ENCODE peak calls at places on chromosomes 16 and 17, in ten cellular contexts. One of them, this sample, is unnamed.

GRCh38 chr17:71085238-71086033 is 916.1 kb downstream of the KCNJ2 start:
- DNase-seq in pancreas: no peak
- DNase-seq in left ventricle myocardium inferior: no peak
- DNase-seq in gastrocnemius medialis: no peak
- DNase-seq in psoas muscle: no peak
- DNase-seq in fibroblast of pulmonary artery: peak; percentile 10
- DNase-seq in thoracic aorta: no peak
- DNase-seq in CD4-positive, alpha-beta T cell: no peak
- DNase-seq in cardiac fibroblast: peak; percentile 25
- DNase-seq in prostate gland: no peak
- DNase-seq in this sample: no peak

GRCh38 chr17:418421-418751 is 65.8 kb upstream of the RPH3AL start:
- DNase-seq in pancreas: no peak
- DNase-seq in left ventricle myocardium inferior: no peak
- DNase-seq in gastrocnemius medialis: no peak
- DNase-seq in psoas muscle: no peak
- DNase-seq in fibroblast of pulmonary artery: no peak
- DNase-seq in thoracic aorta: no peak
- DNase-seq in CD4-positive, alpha-beta T cell: peak; percentile 49
- DNase-seq in cardiac fibroblast: no peak
- DNase-seq in prostate gland: no peak
- DNase-seq in this sample: no peak

GRCh38 chr16:47392114-47392513 is 68.7 kb downstream of the ITFG1 start:
- DNase-seq in pancreas: no peak
- DNase-seq in left ventricle myocardium inferior: no peak
- DNase-seq in gastrocnemius medialis: no peak
- DNase-seq in psoas muscle: no peak
- DNase-seq in fibroblast of pulmonary artery: no peak
- DNase-seq in thoracic aorta: no peak
- DNase-seq in CD4-positive, alpha-beta T cell: no peak
- DNase-seq in cardiac fibroblast: no peak
- DNase-seq in prostate gland: no peak
- DNase-seq in this sample: no peak

GRCh38 chr17:36942631-36943125 is 5.4 kb downstream of the LHX1 start:
- DNase-seq in pancreas: no peak
- DNase-seq in left ventricle myocardium inferior: no peak
- DNase-seq in gastrocnemius medialis: no peak
- DNase-seq in psoas muscle: no peak
- DNase-seq in fibroblast of pulmonary artery: no peak
- DNase-seq in thoracic aorta: no peak
- DNase-seq in CD4-positive, alpha-beta T cell: no peak
- DNase-seq in cardiac fibroblast: no peak
- DNase-seq in prostate gland: no peak
- DNase-seq in this sample: no peak

GRCh38 chr16:82583415-82583814 is 43.4 kb upstream of the CDH13 start:
- DNase-seq in pancreas: no peak
- DNase-seq in left ventricle myocardium inferior: no peak
- DNase-seq in gastrocnemius medialis: no peak
- DNase-seq in psoas muscle: no peak
- DNase-seq in fibroblast of pulmonary artery: no peak
- DNase-seq in thoracic aorta: no peak
- DNase-seq in CD4-positive, alpha-beta T cell: no peak
- DNase-seq in cardiac fibroblast: peak; percentile 8
- DNase-seq in prostate gland: no peak
- DNase-seq in this sample: no peak

GRCh38 chr16:87541004-87541881 is 48.4 kb upstream of the ZCCHC14 start:
- DNase-seq in pancreas: no peak
- DNase-seq in left ventricle myocardium inferior: peak; percentile 37
- DNase-seq in gastrocnemius medialis: no peak
- DNase-seq in psoas muscle: no peak
- DNase-seq in fibroblast of pulmonary artery: peak; percentile 66
- DNase-seq in thoracic aorta: peak; percentile 67
- DNase-seq in CD4-positive, alpha-beta T cell: no peak
- DNase-seq in cardiac fibroblast: peak; percentile 88
- DNase-seq in prostate gland: no peak
- DNase-seq in this sample: no peak

GRCh38 chr17:41773190-41773588 is 13.3 kb downstream of the JUP start:
- DNase-seq in pancreas: peak; percentile 76
- DNase-seq in left ventricle myocardium inferior: peak; percentile 78
- DNase-seq in gastrocnemius medialis: peak; percentile 62
- DNase-seq in psoas muscle: peak; percentile 55
- DNase-seq in fibroblast of pulmonary artery: peak; percentile 90
- DNase-seq in thoracic aorta: no peak
- DNase-seq in CD4-positive, alpha-beta T cell: no peak
- DNase-seq in cardiac fibroblast: peak; percentile 91
- DNase-seq in prostate gland: peak; percentile 89
- DNase-seq in this sample: no peak

GRCh38 chr16:65122974-65123845 is 1.3 kb upstream of the CDH11 start:
- DNase-seq in pancreas: no peak
- DNase-seq in left ventricle myocardium inferior: peak; percentile 64
- DNase-seq in gastrocnemius medialis: peak; percentile 18
- DNase-seq in psoas muscle: peak; percentile 62
- DNase-seq in fibroblast of pulmonary artery: peak; percentile 64
- DNase-seq in thoracic aorta: no peak
- DNase-seq in CD4-positive, alpha-beta T cell: no peak
- DNase-seq in cardiac fibroblast: peak; percentile 65
- DNase-seq in prostate gland: peak; percentile 33
- DNase-seq in this sample: no peak

DNA sequence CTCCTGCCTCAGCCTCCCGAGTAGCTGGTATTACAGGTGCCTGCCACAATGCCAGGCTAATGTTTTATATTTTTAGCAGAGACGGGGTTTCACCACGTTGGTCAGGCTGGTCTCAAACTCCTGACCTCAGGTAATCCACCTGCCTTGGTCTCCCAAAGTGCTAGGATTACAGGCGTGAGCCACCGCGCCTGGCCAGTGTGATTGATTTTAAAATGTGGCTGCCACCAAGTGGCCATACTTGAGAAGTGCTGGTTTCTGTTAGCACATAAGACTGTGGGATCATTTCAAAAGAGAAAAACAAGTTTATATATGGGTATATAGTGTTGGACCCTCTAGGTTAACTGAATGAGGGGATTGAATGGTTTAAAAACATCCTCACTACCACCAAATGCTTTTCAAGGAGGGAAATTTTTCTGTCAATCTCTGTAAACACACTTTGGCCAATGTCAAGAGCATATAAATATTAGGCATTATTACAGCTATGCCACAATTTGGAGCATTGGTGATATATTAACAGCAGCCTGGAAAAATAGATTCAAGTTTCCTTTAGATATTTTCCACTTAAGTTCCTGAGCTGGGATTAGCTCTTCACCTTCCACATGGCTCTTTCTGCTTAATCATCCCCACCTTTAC is 13.5 kb upstream of the DHRS13 start:
- DNase-seq in pancreas: no peak
- DNase-seq in left ventricle myocardium inferior: no peak
- DNase-seq in gastrocnemius medialis: peak; percentile 52
- DNase-seq in psoas muscle: no peak
- DNase-seq in fibroblast of pulmonary artery: peak; percentile 64
- DNase-seq in thoracic aorta: no peak
- DNase-seq in CD4-positive, alpha-beta T cell: peak; percentile 38
- DNase-seq in cardiac fibroblast: peak; percentile 60
- DNase-seq in prostate gland: peak; percentile 53
- DNase-seq in this sample: no peak
- TF ChIP-seq CTCF in pancreas: peak; percentile 34
- TF ChIP-seq CTCF in left ventricle myocardium inferior: peak; percentile 77
- TF ChIP-seq CTCF in gastrocnemius medialis: peak; percentile 72
- TF ChIP-seq CTCF in psoas muscle: peak; percentile 69
- TF ChIP-seq CTCF in fibroblast of pulmonary artery: peak; percentile 62
- TF ChIP-seq CTCF in thoracic aorta: peak; percentile 65
- TF ChIP-seq CTCF in CD4-positive, alpha-beta T cell: peak; percentile 85
- TF ChIP-seq CTCF in cardiac fibroblast: peak; percentile 58
- TF ChIP-seq CTCF in prostate gland: no peak
- TF ChIP-seq CTCF in this sample: peak; percentile 30

GRCh38 chr17:82213251-82214011 is 789 bp upstream of the CCDC57 start:
- DNase-seq in pancreas: no peak
- DNase-seq in left ventricle myocardium inferior: no peak
- DNase-seq in gastrocnemius medialis: peak; percentile 47
- DNase-seq in psoas muscle: peak; percentile 59
- DNase-seq in fibroblast of pulmonary artery: peak; percentile 82
- DNase-seq in thoracic aorta: no peak
- DNase-seq in CD4-positive, alpha-beta T cell: peak; percentile 49
- DNase-seq in cardiac fibroblast: peak; percentile 82
- DNase-seq in prostate gland: no peak
- DNase-seq in this sample: peak; percentile 53

GRCh38 chr17:82215095-82215971 is 2.7 kb upstream of the CCDC57 start:
- DNase-seq in pancreas: no peak
- DNase-seq in left ventricle myocardium inferior: no peak
- DNase-seq in gastrocnemius medialis: no peak
- DNase-seq in psoas muscle: no peak
- DNase-seq in fibroblast of pulmonary artery: no peak
- DNase-seq in thoracic aorta: no peak
- DNase-seq in CD4-positive, alpha-beta T cell: no peak
- DNase-seq in cardiac fibroblast: peak; percentile 5
- DNase-seq in prostate gland: no peak
- DNase-seq in this sample: no peak

GRCh38 chr17:82215972-82216300 is 3.3 kb upstream of the CCDC57 start:
- DNase-seq in pancreas: no peak
- DNase-seq in left ventricle myocardium inferior: no peak
- DNase-seq in gastrocnemius medialis: no peak
- DNase-seq in psoas muscle: no peak
- DNase-seq in fibroblast of pulmonary artery: no peak
- DNase-seq in thoracic aorta: no peak
- DNase-seq in CD4-positive, alpha-beta T cell: no peak
- DNase-seq in cardiac fibroblast: no peak
- DNase-seq in prostate gland: no peak
- DNase-seq in this sample: no peak

GRCh38 chr17:82214012-82214628 is 1.5 kb upstream of the CCDC57 start:
- DNase-seq in pancreas: no peak
- DNase-seq in left ventricle myocardium inferior: no peak
- DNase-seq in gastrocnemius medialis: no peak
- DNase-seq in psoas muscle: no peak
- DNase-seq in fibroblast of pulmonary artery: no peak
- DNase-seq in thoracic aorta: no peak
- DNase-seq in CD4-positive, alpha-beta T cell: no peak
- DNase-seq in cardiac fibroblast: no peak
- DNase-seq in prostate gland: no peak
- DNase-seq in this sample: no peak

DNA sequence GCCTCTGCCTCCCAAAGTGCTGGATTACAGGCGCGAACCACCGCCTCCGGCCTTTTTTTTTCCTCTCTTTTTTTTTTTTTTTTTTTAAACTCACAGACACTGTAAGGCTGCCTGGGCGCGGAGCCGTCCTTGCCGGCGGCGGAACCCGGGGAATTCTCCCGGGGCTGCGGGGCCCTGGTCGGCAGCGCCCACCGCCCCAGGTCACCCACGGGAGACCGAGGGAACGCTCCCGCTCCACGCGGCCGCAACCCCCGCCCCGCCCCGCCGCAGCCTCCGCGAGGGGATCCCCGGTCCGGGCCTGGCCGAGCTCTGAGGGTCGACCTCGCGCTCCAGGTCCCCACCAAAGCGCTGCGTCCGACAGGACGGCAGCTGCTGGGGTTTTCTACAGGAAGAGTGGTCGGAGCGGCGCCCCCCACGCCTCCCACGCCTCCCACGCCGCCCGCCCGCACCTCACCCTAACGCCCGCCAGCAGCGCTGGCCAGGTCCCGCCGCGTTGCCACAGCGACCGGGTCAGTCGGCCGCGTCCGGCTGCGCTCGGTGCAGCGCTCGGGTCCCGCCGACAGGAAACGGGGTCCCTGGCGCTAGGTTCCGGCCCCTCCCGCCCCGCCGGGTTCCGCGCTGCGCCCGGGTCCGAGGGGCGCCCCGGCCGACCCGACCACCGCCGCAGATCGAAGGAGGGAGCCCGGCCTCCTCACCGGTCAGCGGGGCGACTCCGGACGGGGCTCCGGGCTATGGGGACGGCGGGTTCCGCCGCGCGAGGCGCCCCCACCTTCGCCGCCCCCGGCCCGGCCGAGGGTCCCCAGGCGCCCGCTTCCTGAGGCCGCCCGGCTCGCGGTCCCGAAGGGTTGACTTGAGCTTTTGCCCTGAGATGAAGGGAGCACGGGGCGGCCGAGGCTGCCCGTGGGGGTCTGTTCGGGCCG is at the start of gene CCDC57:
- DNase-seq in pancreas: peak; percentile 75
- DNase-seq in left ventricle myocardium inferior: peak; percentile 83
- DNase-seq in gastrocnemius medialis: peak; percentile 73
- DNase-seq in psoas muscle: peak; percentile 86
- DNase-seq in fibroblast of pulmonary artery: peak; percentile 82
- DNase-seq in thoracic aorta: no peak
- DNase-seq in CD4-positive, alpha-beta T cell: peak; percentile 61
- DNase-seq in cardiac fibroblast: peak; percentile 79
- DNase-seq in prostate gland: peak; percentile 58
- DNase-seq in this sample: no peak
- TF ChIP-seq CTCF in pancreas: no peak
- TF ChIP-seq CTCF in left ventricle myocardium inferior: peak; percentile 26
- TF ChIP-seq CTCF in gastrocnemius medialis: no peak
- TF ChIP-seq CTCF in psoas muscle: peak; percentile 5
- TF ChIP-seq CTCF in fibroblast of pulmonary artery: no peak
- TF ChIP-seq CTCF in thoracic aorta: no peak
- TF ChIP-seq CTCF in CD4-positive, alpha-beta T cell: no peak
- TF ChIP-seq CTCF in cardiac fibroblast: no peak
- TF ChIP-seq CTCF in prostate gland: no peak
- TF ChIP-seq CTCF in this sample: no peak

DNA sequence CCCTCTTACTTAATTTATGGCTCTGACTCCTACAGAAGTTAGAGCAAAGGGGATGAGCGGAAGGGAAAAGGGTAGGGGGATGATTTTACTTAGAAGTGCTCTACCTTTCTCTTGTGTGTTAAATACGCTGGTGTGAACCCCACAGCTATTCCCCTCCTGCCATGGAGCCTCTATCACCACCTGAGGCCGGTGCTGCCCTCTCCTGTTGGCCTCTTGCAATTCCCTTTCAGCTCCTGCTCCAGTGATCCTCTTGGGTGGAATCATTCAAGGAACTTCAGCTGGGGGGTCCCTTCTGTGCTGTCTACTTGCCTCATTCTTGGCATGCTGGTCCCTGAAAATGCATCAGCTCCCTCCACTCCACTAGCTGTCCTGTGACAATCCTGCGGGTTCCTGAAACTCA is 41.8 kb upstream of the CDH8 start:
- DNase-seq in pancreas: no peak
- DNase-seq in left ventricle myocardium inferior: no peak
- DNase-seq in gastrocnemius medialis: no peak
- DNase-seq in psoas muscle: no peak
- DNase-seq in fibroblast of pulmonary artery: no peak
- DNase-seq in thoracic aorta: no peak
- DNase-seq in CD4-positive, alpha-beta T cell: no peak
- DNase-seq in cardiac fibroblast: peak; percentile 3
- DNase-seq in prostate gland: no peak
- DNase-seq in this sample: no peak
- TF ChIP-seq CTCF in pancreas: no peak
- TF ChIP-seq CTCF in left ventricle myocardium inferior: no peak
- TF ChIP-seq CTCF in gastrocnemius medialis: no peak
- TF ChIP-seq CTCF in psoas muscle: no peak
- TF ChIP-seq CTCF in fibroblast of pulmonary artery: no peak
- TF ChIP-seq CTCF in thoracic aorta: no peak
- TF ChIP-seq CTCF in CD4-positive, alpha-beta T cell: no peak
- TF ChIP-seq CTCF in cardiac fibroblast: no peak
- TF ChIP-seq CTCF in prostate gland: no peak
- TF ChIP-seq CTCF in this sample: no peak

GRCh38 chr17:73622381-73622780 is 21.9 kb downstream of the SDK2 start:
- DNase-seq in pancreas: no peak
- DNase-seq in left ventricle myocardium inferior: no peak
- DNase-seq in gastrocnemius medialis: no peak
- DNase-seq in psoas muscle: no peak
- DNase-seq in fibroblast of pulmonary artery: no peak
- DNase-seq in thoracic aorta: no peak
- DNase-seq in CD4-positive, alpha-beta T cell: no peak
- DNase-seq in cardiac fibroblast: no peak
- DNase-seq in prostate gland: no peak
- DNase-seq in this sample: no peak

GRCh38 chr17:73623247-73623646 is 21.0 kb downstream of the SDK2 start:
- DNase-seq in pancreas: no peak
- DNase-seq in left ventricle myocardium inferior: no peak
- DNase-seq in gastrocnemius medialis: no peak
- DNase-seq in psoas muscle: no peak
- DNase-seq in fibroblast of pulmonary artery: no peak
- DNase-seq in thoracic aorta: no peak
- DNase-seq in CD4-positive, alpha-beta T cell: no peak
- DNase-seq in cardiac fibroblast: no peak
- DNase-seq in prostate gland: no peak
- DNase-seq in this sample: no peak

GRCh38 chr17:73620414-73620813 is 23.8 kb downstream of the SDK2 start:
- DNase-seq in pancreas: no peak
- DNase-seq in left ventricle myocardium inferior: no peak
- DNase-seq in gastrocnemius medialis: no peak
- DNase-seq in psoas muscle: no peak
- DNase-seq in fibroblast of pulmonary artery: no peak
- DNase-seq in thoracic aorta: no peak
- DNase-seq in CD4-positive, alpha-beta T cell: no peak
- DNase-seq in cardiac fibroblast: no peak
- DNase-seq in prostate gland: no peak
- DNase-seq in this sample: no peak

GRCh38 chr17:73624496-73624988 is 19.7 kb downstream of the SDK2 start:
- DNase-seq in pancreas: no peak
- DNase-seq in left ventricle myocardium inferior: no peak
- DNase-seq in gastrocnemius medialis: no peak
- DNase-seq in psoas muscle: no peak
- DNase-seq in fibroblast of pulmonary artery: no peak
- DNase-seq in thoracic aorta: no peak
- DNase-seq in CD4-positive, alpha-beta T cell: no peak
- DNase-seq in cardiac fibroblast: no peak
- DNase-seq in prostate gland: no peak
- DNase-seq in this sample: no peak

GRCh38 chr17:73621685-73622084 is 22.6 kb downstream of the SDK2 start:
- DNase-seq in pancreas: no peak
- DNase-seq in left ventricle myocardium inferior: no peak
- DNase-seq in gastrocnemius medialis: no peak
- DNase-seq in psoas muscle: no peak
- DNase-seq in fibroblast of pulmonary artery: no peak
- DNase-seq in thoracic aorta: no peak
- DNase-seq in CD4-positive, alpha-beta T cell: no peak
- DNase-seq in cardiac fibroblast: no peak
- DNase-seq in prostate gland: no peak
- DNase-seq in this sample: no peak
- TF ChIP-seq CTCF in pancreas: no peak
- TF ChIP-seq CTCF in left ventricle myocardium inferior: no peak
- TF ChIP-seq CTCF in gastrocnemius medialis: no peak
- TF ChIP-seq CTCF in psoas muscle: no peak
- TF ChIP-seq CTCF in fibroblast of pulmonary artery: no peak
- TF ChIP-seq CTCF in thoracic aorta: no peak
- TF ChIP-seq CTCF in CD4-positive, alpha-beta T cell: no peak
- TF ChIP-seq CTCF in cardiac fibroblast: no peak
- TF ChIP-seq CTCF in prostate gland: no peak
- TF ChIP-seq CTCF in this sample: no peak